ENCODE peak calls at places on chromosomes 2 and 18, in six cellular contexts. P is HCT116, G is kidney epithelial cell, K is AG10803, L is GM23338, O is left ventricle myocardium inferior. R is an unnamed sample.
A peak's percentile ranks its signal among the peaks of the same experiment; 100 is the strongest.

GRCh38 chr2:17043173-17043572 is 377.5 kb upstream of the CYRIA start:
- DNase-seq in P (no peak), G (no peak), K (peak; percentile 15), L (no peak), O (no peak), R (no peak)

GRCh38 chr2:181673178-181673577 is 7.1 kb downstream of the NEUROD1 start:
- DNase-seq in P (no peak), G (no peak), K (no peak), L (no peak), O (no peak), R (no peak)

GRCh38 chr2:181190711-181191110 is 210.3 kb downstream of the UBE2E3 start:
- DNase-seq in P (no peak), G (no peak), K (peak; percentile 70), L (no peak), O (no peak), R (no peak)

GRCh38 chr2:26685312-26685711 is 7.2 kb upstream of the KCNK3 start:
- DNase-seq in P (no peak), G (no peak), K (no peak), L (no peak), O (no peak), R (no peak)

GRCh38 chr2:70627499-70627898 is 73.9 kb upstream of the TGFA start:
- DNase-seq in P (no peak), G (no peak), K (no peak), L (no peak), O (no peak), R (no peak)

GRCh38 chr2:54079331-54079730 is 36.1 kb upstream of the ACYP2 start:
- DNase-seq in P (no peak), G (no peak), K (no peak), L (no peak), O (no peak), R (no peak)

GRCh38 chr2:48767330-48767729 is 11.8 kb upstream of the LHCGR start:
- DNase-seq in P (no peak), G (no peak), K (no peak), L (peak; percentile 50), O (no peak), R (no peak)

GRCh38 chr18:12043811-12044210 is 49.8 kb upstream of the ANKRD62 start:
- DNase-seq in P (no peak), G (no peak), K (no peak), L (no peak), O (no peak), R (no peak)

GRCh38 chr2:237858294-237859081 is 935 bp upstream of the RAMP1 start:
- DNase-seq in P (no peak), G (peak; percentile 51), K (peak; percentile 89), L (peak; percentile 85), O (peak; percentile 50), R (peak; percentile 12)

GRCh38 chr18:3323900-3324299 is 62.0 kb downstream of the MYL12B start:
- DNase-seq in P (no peak), G (no peak), K (no peak), L (no peak), O (no peak), R (no peak)

GRCh38 chr2:108115868-108116267 is 123.9 kb upstream of the SULT1C3 start:
- DNase-seq in P (no peak), G (no peak), K (no peak), L (peak; percentile 3), O (no peak), R (no peak)

GRCh38 chr2:9707008-9707407 is 76.2 kb upstream of the YWHAQ start:
- DNase-seq in P (no peak), G (no peak), K (no peak), L (no peak), O (no peak), R (no peak)

GRCh38 chr18:73647391-73647790 is 500.2 kb downstream of the FBXO15 start:
- DNase-seq in P (no peak), G (no peak), K (no peak), L (no peak), O (no peak), R (no peak)

GRCh38 chr2:44934024-44934423 is 7.5 kb upstream of the SIX3 start:
- DNase-seq in P (no peak), G (no peak), K (no peak), L (peak; percentile 90), O (no peak), R (no peak)

GRCh38 chr2:151339168-151339567 is 18.2 kb upstream of the TNFAIP6 start:
- DNase-seq in P (no peak), G (no peak), K (no peak), L (peak; percentile 70), O (no peak), R (no peak)

GRCh38 chr2:218569661-218570500 is 1.2 kb downstream of the CNOT9 start:
- DNase-seq in P (no peak), G (no peak), K (peak; percentile 39), L (peak; percentile 18), O (peak; percentile 31), R (peak; percentile 39)

GRCh38 chr18:5456577-5457466 is 87.0 kb downstream of the EPB41L3 start:
- DNase-seq in P (no peak), G (no peak), K (peak; percentile 42), L (peak; percentile 63), O (no peak), R (no peak)

GRCh38 chr2:45288532-45288931 is 279.3 kb upstream of the SIX2 start:
- DNase-seq in P (no peak), G (no peak), K (peak; percentile 63), L (no peak), O (no peak), R (no peak)

GRCh38 chr2:204491528-204491927 is 53.7 kb upstream of the PARD3B start:
- DNase-seq in P (no peak), G (peak; percentile 71), K (peak; percentile 45), L (no peak), O (no peak), R (peak; percentile 76)

GRCh38 chr18:34695300-34695699 is 14.8 kb upstream of the DTNA start:
- DNase-seq in P (no peak), G (no peak), K (no peak), L (no peak), O (no peak), R (no peak)

GRCh38 chr18:10927980-10928605 is 221.3 kb downstream of the PIEZO2 start:
- DNase-seq in P (no peak), G (no peak), K (no peak), L (no peak), O (no peak), R (no peak)

GRCh38 chr2:66957198-66957597 is 439.9 kb upstream of the ETAA1 start:
- DNase-seq in P (no peak), G (no peak), K (peak; percentile 9), L (no peak), O (no peak), R (no peak)

GRCh38 chr18:47174545-47175116 is 1.5 kb downstream of the IER3IP1 start:
- DNase-seq in P (no peak), G (no peak), K (no peak), L (peak; percentile 19), O (no peak), R (peak; percentile 59)

GRCh38 chr2:130338793-130339345 is 3.8 kb upstream of the IMP4 start:
- DNase-seq in P (no peak), G (no peak), K (no peak), L (no peak), O (no peak), R (no peak)

DNA sequence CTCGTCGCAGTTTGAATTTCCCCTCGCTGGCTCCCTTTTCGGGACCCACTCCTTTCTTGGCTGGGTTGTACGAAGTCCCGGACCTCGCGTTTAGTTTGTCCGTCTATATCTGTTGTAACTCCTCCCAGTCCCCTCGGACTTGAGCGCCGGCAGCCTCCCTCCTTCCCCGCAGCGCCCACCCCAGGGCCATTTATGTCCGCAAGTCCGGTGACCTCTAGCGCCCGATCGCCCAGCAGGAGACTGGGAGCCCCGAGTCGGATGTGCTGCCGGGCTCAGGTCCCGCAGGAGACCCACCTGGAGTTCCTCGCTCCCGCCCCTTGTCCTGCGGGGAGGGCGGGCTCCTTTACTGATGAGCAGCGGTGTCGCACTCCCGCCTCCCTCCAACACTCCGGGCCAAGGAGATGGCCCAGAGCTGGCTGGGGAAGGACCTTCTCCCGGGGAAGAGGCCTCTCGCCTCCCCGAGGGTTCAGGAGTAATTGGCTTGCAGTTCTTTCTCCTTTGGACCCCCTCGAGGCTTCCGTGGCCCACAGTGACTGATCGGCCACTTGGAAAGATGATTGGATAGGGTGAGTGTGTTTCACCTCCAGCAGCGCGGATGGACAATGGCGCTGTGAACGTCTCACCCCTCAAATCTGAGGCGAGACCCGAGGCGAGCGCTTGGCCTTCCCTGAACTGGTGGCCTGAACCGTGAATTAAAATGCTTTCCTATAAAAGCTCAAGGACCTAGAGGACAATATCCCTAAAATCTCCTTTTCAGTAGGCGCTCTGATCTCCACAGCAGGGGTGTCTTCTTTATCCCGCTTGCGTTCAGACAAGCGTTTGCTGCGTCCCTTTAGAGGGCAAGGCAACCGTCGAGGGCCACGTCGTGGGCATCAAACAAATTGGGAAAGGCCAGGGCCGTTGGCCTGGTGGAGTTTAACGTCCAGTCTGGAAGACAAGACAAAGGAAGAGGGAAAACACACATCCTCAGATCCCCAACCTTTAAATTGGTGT is 978 bp upstream of the RAX start:
- DNase-seq in P (no peak), G (no peak), K (no peak), L (peak; percentile 75), O (no peak), R (no peak)
- H3K4me3 ChIP-seq in P (no peak overlapping the region), G (no peak overlapping the region), K (no peak overlapping the region), L (peak overlapping the region; percentile 88), O (peak overlapping the region; percentile 54), R (no peak overlapping the region)

GRCh38 chr18:63488160-63488559 is 11.4 kb downstream of the SERPINB5 start:
- DNase-seq in P (no peak), G (no peak), K (no peak), L (no peak), O (no peak), R (no peak)

DNA sequence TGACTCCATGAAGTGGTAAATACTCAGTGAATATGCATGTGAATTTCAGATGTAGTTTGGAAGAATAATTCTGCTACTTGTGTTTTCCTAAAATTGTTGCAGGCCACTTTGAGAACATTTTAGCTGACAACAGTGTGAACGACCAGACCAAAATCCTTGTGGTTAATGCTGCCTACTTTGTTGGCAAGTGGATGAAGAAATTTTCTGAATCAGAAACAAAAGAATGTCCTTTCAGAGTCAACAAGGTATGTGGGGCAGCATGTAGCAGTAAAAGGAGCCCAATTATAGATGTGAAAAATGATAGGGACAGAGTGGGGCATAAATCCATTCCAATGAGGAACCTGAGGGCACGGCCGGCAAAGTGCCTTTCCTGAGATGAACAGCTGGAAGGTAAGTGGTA is 16.1 kb downstream of the SERPINB5 start:
- DNase-seq in P (no peak), G (no peak), K (peak; percentile 26), L (no peak), O (no peak), R (no peak)
- TF ChIP-seq CTCF in P (no peak), G (no peak), K (no peak), L (no peak), O (no peak), R (no peak)

GRCh38 chr2:177239053-177239452 is 25.5 kb downstream of the NFE2L2 start:
- DNase-seq in P (no peak), G (no peak), K (no peak), L (no peak), O (no peak), R (no peak)
- H3K4me3 ChIP-seq in P (no peak overlapping the region), G (no peak overlapping the region), K (no peak overlapping the region), L (no peak overlapping the region), O (peak overlapping the region; percentile 40), R (no peak overlapping the region)

GRCh38 chr18:35998967-35999366 is 26.5 kb downstream of the RMP24 start:
- DNase-seq in P (no peak), G (no peak), K (no peak), L (peak; percentile 26), O (no peak), R (no peak)
- TF ChIP-seq CTCF in P (peak; percentile 61), G (peak; percentile 30), K (peak; percentile 30), L (peak; percentile 3), O (peak; percentile 27), R (peak; percentile 35)